ENCODE peak calls at places on chromosomes 3 and 15, in four cellular contexts. P is IMR-90, E is lower leg skin, C is fibroblast of pulmonary artery. L is an unnamed sample.

GRCh38 chr3:60053518-60054265 is 1003.9 kb upstream of the CFAP20DC start:
- DNase-seq in P (peak; percentile 59), E (no peak), C (no peak), L (peak; percentile 75)

GRCh38 chr3:135896613-135897012 is 68.9 kb upstream of the PPP2R3A start:
- DNase-seq in P (peak; percentile 48), E (no peak), C (no peak), L (no peak)

GRCh38 chr3:188179006-188179966 is 25.3 kb downstream of the LPP start:
- DNase-seq in P (peak; percentile 92), E (peak; percentile 32), C (peak; percentile 23), L (no peak)

GRCh38 chr15:85615930-85616329 is 178.8 kb downstream of the KLHL25 start:
- DNase-seq in P (peak; percentile 52), E (no peak), C (peak; percentile 71), L (peak; percentile 44)

GRCh38 chr3:159766563-159767185 is 222.0 kb upstream of the IL12A start:
- DNase-seq in P (peak; percentile 63), E (no peak), C (peak; percentile 61), L (no peak)

GRCh38 chr3:140311428-140311827 is 366.4 kb upstream of the TRIM42 start:
- DNase-seq in P (no peak), E (no peak), C (no peak), L (no peak)

GRCh38 chr3:147807773-147808172 is 398.6 kb downstream of the ZIC1 start:
- DNase-seq in P (no peak), E (no peak), C (no peak), L (no peak)

GRCh38 chr3:151460240-151460639 is 621 bp downstream of the IGSF10 start:
- DNase-seq in P (no peak), E (no peak), C (peak; percentile 16), L (no peak)

GRCh38 chr15:63188247-63188936 is 1.0 kb upstream of the RAB8B start:
- DNase-seq in P (no peak), E (no peak), C (no peak), L (peak; percentile 48)

GRCh38 chr3:117019082-117019713 is 309.6 kb downstream of the TUSC7 start:
- DNase-seq in P (peak; percentile 76), E (peak; percentile 43), C (peak; percentile 75), L (peak; percentile 54)

GRCh38 chr15:64622410-64623260 is 152.8 kb downstream of the RBPMS2 start:
- DNase-seq in P (no peak), E (no peak), C (no peak), L (peak; percentile 73)

GRCh38 chr15:74421302-74422245 is 12.2 kb downstream of the SEMA7A start:
- DNase-seq in P (no peak), E (no peak), C (no peak), L (no peak)

GRCh38 chr3:47283596-47284364 is 1.0 kb downstream of the KLHL18 start:
- DNase-seq in P (no peak), E (no peak), C (no peak), L (peak; percentile 62)

GRCh38 chr3:159764211-159765024 is 224.2 kb upstream of the IL12A start:
- DNase-seq in P (peak; percentile 76), E (no peak), C (peak; percentile 77), L (no peak)

GRCh38 chr15:98127612-98128011 is 167.1 kb downstream of the ARRDC4 start:
- DNase-seq in P (no peak), E (no peak), C (no peak), L (no peak)

GRCh38 chr15:41562258-41562657 is 3.2 kb downstream of the TYRO3 start:
- DNase-seq in P (no peak), E (no peak), C (no peak), L (no peak)

GRCh38 chr15:20340331-20340811 is 201.2 kb downstream of the GOLGA6L6 start:
- DNase-seq in P (peak; percentile 18), E (no peak), C (peak; percentile 26), L (peak; percentile 2)

GRCh38 chr3:8369638-8370037 is 132.0 kb upstream of the LMCD1 start:
- DNase-seq in P (no peak), E (no peak), C (no peak), L (no peak)

GRCh38 chr3:127096256-127097008 is 96.5 kb upstream of the PRR23E start:
- DNase-seq in P (no peak), E (no peak), C (no peak), L (no peak)

GRCh38 chr15:100285641-100286295 is 56.0 kb downstream of the ADAMTS17 start:
- DNase-seq in P (no peak), E (no peak), C (no peak), L (no peak)

GRCh38 chr3:132232231-132232792 is 84.9 kb upstream of the ACP3 start:
- DNase-seq in P (no peak), E (no peak), C (peak; percentile 14), L (no peak)

GRCh38 chr3:129003578-129004112 is 2.5 kb downstream of the EFCC1 start:
- DNase-seq in P (no peak), E (no peak), C (no peak), L (peak; percentile 63)

GRCh38 chr3:133014325-133014724 is 23.9 kb upstream of the TMEM108 start:
- DNase-seq in P (no peak), E (no peak), C (no peak), L (no peak)

GRCh38 chr3:124676236-124676635 is 54.0 kb upstream of the UMPS start:
- DNase-seq in P (peak; percentile 87), E (no peak), C (peak; percentile 48), L (no peak)

GRCh38 chr15:28014623-28015200 is 84.4 kb downstream of the OCA2 start:
- DNase-seq in P (no peak), E (no peak), C (no peak), L (no peak)

GRCh38 chr15:97248376-97248775 is 712.1 kb upstream of the ARRDC4 start:
- DNase-seq in P (no peak), E (no peak), C (no peak), L (no peak)

GRCh38 chr3:62939707-62940106 is 64.5 kb upstream of the CADPS start:
- DNase-seq in P (no peak), E (no peak), C (no peak), L (no peak)

GRCh38 chr15:77031376-77032050 is 36.6 kb downstream of the PSTPIP1 start:
- DNase-seq in P (peak; percentile 44), E (no peak), C (no peak), L (peak; percentile 62)

GRCh38 chr15:69760890-69761568 is 308.4 kb downstream of the RPLP1 start:
- DNase-seq in P (peak; percentile 99), E (peak; percentile 79), C (peak; percentile 99), L (peak; percentile 92)

GRCh38 chr15:56871867-56872266 is 46.6 kb upstream of the TCF12 start:
- DNase-seq in P (peak; percentile 23), E (no peak), C (no peak), L (no peak)

GRCh38 chr3:45516829-45517228 is 77.7 kb upstream of the LIMD1 start:
- DNase-seq in P (peak; percentile 92), E (no peak), C (no peak), L (no peak)

DNA sequence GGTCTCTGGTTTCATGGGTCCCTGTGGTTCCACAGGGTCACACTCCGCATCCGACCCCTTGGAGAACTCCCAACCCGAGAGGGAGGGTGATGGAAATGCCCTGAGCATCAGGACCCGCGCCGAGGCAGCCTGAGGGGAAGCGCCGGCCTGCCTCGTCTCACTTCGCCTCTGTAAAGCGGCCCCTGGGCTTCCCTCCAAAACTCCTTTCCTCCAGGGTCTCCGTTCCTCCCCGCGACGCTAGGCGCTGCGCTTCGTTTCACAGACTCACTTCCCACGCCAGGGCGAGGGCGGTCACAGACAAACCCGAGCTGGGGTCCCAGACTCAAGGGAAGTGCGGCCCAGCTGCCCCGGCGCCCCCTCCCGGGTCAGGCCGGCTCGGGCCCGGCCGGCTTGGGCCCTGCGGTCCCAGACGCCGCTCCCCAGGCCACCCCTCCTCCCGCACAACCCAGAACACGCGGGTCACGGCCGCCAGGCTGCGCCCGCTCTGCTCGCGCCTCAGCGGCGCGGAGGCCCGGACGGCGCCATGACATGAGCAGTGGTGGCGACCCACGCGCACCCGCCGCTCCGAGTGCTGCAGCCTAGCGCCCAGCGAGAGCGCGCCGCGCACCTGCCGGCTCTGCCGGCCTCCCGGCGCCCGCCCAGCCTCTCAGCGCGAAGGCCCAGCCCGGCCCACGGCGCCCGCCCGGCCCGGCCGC is 619 bp downstream of the NUP210 start:
- DNase-seq in P (no peak), E (no peak), C (no peak), L (peak; percentile 63)
- TF ChIP-seq CTCF in P (no peak), E (no peak), C (no peak), L (peak; percentile 32)

DNA sequence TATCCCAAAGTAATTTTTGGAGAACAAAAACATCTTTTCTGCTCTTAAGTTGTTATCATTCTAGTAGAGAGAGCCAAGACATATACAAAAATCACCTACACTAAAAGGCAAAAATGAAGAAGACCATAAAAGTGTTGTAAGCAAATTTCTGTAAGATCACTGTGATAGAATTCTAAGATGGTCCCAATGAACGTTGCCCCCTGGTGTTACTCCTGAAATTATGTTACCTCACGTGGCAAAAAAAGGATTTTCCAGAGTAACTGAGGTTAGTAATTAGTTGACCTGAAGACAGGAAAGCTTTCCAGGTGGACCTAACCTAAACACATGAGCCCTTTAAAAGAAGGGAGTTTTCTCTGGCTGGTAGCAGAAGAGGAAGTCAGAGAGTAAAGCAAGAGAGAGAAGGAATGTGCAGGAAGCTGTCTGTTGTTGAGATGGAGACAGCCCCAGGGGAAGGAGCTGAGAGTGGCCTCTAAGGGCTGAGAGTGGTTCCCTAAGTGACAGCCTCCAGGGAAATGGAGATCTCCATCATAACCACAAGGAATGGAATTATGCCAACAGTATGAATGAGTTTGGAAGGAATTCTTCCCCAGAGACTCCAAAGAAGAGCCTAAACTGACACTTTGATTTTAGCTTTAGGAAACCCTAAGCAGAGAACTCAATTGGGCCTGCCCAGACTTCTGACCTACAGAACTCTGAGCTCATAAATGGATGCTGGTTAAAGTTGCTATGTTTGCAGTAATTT is 205.9 kb downstream of the CD47 start:
- DNase-seq in P (peak; percentile 61), E (no peak), C (peak; percentile 80), L (no peak)
- TF ChIP-seq CTCF in P (no peak), E (no peak), C (peak; percentile 22), L (no peak)

DNA sequence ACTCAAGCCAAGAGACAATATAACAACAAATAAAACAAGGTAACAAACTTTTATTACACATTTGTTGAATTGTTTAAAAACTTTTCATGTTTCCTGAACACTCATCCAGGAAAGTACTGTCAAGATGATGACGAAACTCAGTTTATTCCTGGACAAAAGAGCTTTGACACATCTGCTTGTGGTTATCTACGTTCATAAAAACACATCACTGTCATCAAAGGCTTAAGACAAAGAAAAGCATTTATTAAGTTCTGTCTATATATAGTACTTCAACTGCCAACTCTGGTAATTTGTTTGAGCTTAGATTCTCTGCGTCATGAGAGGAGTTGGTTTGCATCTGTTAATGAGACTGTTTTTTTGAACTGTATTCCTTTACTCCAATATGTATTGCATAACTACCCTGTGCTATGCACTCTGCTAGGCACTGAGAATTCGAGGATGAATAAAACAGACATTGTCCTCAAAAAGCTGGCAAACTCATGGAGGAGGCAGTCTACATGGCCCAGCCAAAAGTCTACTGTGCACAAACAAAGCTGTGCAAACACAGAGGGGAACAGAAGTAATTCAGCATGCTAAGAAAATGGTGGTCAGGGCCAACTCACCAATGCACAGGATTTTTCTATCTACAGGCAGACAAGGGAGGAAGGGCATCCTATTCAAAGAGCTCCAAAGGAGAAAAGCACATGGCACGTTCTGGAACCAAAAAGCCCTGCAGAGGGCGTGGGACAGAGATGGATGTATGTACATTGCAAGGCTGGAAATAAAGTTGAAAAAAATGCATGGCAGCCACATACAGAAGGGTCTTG is 21.5 kb downstream of the PLD1 start:
- DNase-seq in P (peak; percentile 94), E (no peak), C (peak; percentile 98), L (no peak)
- TF ChIP-seq CTCF in P (no peak), E (no peak), C (no peak), L (no peak)

DNA sequence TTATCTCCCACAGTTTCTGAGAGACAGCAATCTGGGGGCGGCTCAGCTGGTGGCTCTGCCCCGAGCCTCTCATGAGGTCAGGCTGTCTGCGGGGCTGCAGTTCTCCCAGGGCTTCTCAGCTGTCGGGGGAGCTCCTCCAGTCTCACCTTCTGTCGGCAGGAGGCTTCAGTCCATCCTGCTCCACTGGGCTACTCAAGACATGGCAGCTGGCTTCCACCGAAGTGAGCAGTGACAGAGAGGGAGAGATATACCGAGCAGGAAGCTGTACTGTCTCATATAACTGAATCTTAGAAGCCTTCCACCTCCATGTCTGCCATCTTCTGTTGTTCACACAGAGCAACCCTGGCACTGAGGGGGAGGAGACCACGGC is 72.7 kb upstream of the ITGA11 start:
- DNase-seq in P (peak; percentile 10), E (no peak), C (no peak), L (no peak)
- TF ChIP-seq CTCF in P (no peak), E (no peak), C (no peak), L (no peak)